ENCODE peak calls at places on chromosomes 4 and X, in nine cellular contexts. O is heart right ventricle, W is colonic mucosa, Q is neural crest cell, C is tibial artery, Y is fibroblast of lung, K is WTC11, V is fibroblast of mammary gland, R is fibroblast of pulmonary artery. T is an unnamed sample.

GRCh38 chr4:2259036-2259540 is 2.8 kb downstream of the MXD4 start:
- DNase-seq in O (no peak), W (peak), Q (no peak), C (peak), Y (no peak), K (no peak), V (no peak), R (no peak), T (no peak)

GRCh38 chr4:137678796-137679195 is 146.5 kb upstream of the PCDH18 start:
- DNase-seq in O (no peak), W (no peak), Q (no peak), C (no peak), Y (peak), K (no peak), V (peak), R (peak), T (no peak)

GRCh38 chr4:30757357-30757756 is 37.2 kb downstream of the PCDH7 start:
- DNase-seq in O (no peak), W (no peak), Q (no peak), C (no peak), Y (peak), K (no peak), V (peak), R (peak), T (no peak)

GRCh38 chr4:71290481-71290880 is 48.3 kb upstream of the SLC4A4 start:
- DNase-seq in O (no peak), W (no peak), Q (no peak), C (no peak), Y (no peak), K (no peak), V (no peak), R (no peak), T (no peak)

GRCh38 chr4:58732973-58733372 is 1622.8 kb upstream of the IGFBP7 start:
- DNase-seq in O (no peak), W (no peak), Q (no peak), C (no peak), Y (no peak), K (no peak), V (no peak), R (no peak), T (no peak)

GRCh38 chr4:168486961-168487820 is 6.9 kb upstream of the DDX60L start:
- DNase-seq in O (no peak), W (no peak), Q (no peak), C (no peak), Y (peak), K (no peak), V (peak), R (peak), T (no peak)

GRCh38 chr4:186772936-186773335 is 49.3 kb upstream of the FAT1 start:
- DNase-seq in O (no peak), W (no peak), Q (no peak), C (no peak), Y (peak), K (no peak), V (no peak), R (peak), T (no peak)

GRCh38 chr4:165326831-165327210 is 648 bp upstream of the MSMO1 start:
- DNase-seq in O (no peak), W (peak), Q (no peak), C (no peak), Y (peak), K (peak), V (peak), R (peak), T (peak)

GRCh38 chrX:154738013-154738738 is 12.7 kb downstream of the GAB3 start:
- DNase-seq in O (peak), W (no peak), Q (no peak), C (peak), Y (peak), K (no peak), V (peak), R (peak), T (no peak)

GRCh38 chrX:24956828-24957227 is 58.9 kb downstream of the ARX start:
- DNase-seq in O (no peak), W (no peak), Q (no peak), C (no peak), Y (peak), K (no peak), V (peak), R (peak), T (no peak)

GRCh38 chr4:169164669-169165415 is 105.9 kb downstream of the SH3RF1 start:
- DNase-seq in O (no peak), W (no peak), Q (no peak), C (no peak), Y (no peak), K (no peak), V (peak), R (peak), T (no peak)

GRCh38 chrX:120755066-120755846 is 120.4 kb downstream of the CT47B1 start:
- DNase-seq in O (no peak), W (peak), Q (no peak), C (no peak), Y (no peak), K (no peak), V (no peak), R (no peak), T (peak)

GRCh38 chrX:115562492-115562872 is 1.5 kb downstream of the PLS3 start:
- DNase-seq in O (no peak), W (peak), Q (peak), C (no peak), Y (peak), K (no peak), V (peak), R (peak), T (no peak)

GRCh38 chr4:136281307-136281706 is 1251.0 kb downstream of the PCDH18 start:
- DNase-seq in O (no peak), W (no peak), Q (no peak), C (no peak), Y (no peak), K (peak), V (no peak), R (no peak), T (no peak)

GRCh38 chr4:1010522-1011021 is 854 bp upstream of the FGFRL1 start:
- DNase-seq in O (peak), W (peak), Q (no peak), C (peak), Y (peak), K (peak), V (peak), R (peak), T (no peak)

GRCh38 chr4:1250527-1250812 is 1.5 kb upstream of the CTBP1 start:
- DNase-seq in O (no peak), W (no peak), Q (no peak), C (no peak), Y (no peak), K (no peak), V (no peak), R (no peak), T (no peak)

GRCh38 chr4:110087116-110087708 is 111.2 kb downstream of the ELOVL6 start:
- DNase-seq in O (no peak), W (no peak), Q (no peak), C (no peak), Y (peak), K (no peak), V (peak), R (peak), T (no peak)

GRCh38 chrX:109472939-109473713 is 8.8 kb downstream of the GUCY2F start:
- DNase-seq in O (no peak), W (no peak), Q (peak), C (no peak), Y (peak), K (peak), V (peak), R (peak), T (peak)

GRCh38 chrX:151153086-151153485 is 23.3 kb upstream of the GPR50 start:
- DNase-seq in O (no peak), W (no peak), Q (peak), C (no peak), Y (peak), K (peak), V (peak), R (peak), T (no peak)
- TF ChIP-seq CTCF in O (peak), W (no peak), Q (peak), C (no peak), Y (peak), K (no peak), V (peak), R (no peak), T (no peak)

DNA sequence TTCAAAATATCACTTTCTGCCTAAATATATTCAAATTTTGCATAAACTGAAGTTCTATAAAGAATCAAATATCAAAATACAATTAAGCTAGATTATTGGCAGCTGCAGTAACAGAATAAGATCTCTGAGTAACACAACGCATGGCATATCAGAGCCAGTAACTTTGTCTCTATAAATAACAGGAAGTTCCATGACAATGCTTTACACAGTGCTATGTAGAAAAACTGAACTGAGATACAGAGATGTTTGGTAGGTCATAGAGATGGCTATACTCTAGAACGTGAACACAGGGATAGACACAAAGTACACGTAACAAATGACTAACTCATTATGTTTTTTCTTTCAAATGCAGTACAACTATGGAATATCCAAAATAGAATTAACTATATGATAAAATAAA is 18.2 kb downstream of the UBE2D3 start:
- DNase-seq in O (no peak), W (no peak), Q (no peak), C (no peak), Y (no peak), K (no peak), V (no peak), R (peak), T (no peak)
- TF ChIP-seq CTCF in O (no peak), W (no peak), Q (no peak), C (no peak), Y (no peak), K (no peak), V (no peak), R (no peak), T (no peak)

GRCh38 chrX:149631293-149632165 is at the start of gene TMEM185A:
- DNase-seq in O (peak), W (peak), Q (peak), C (peak), Y (peak), K (peak), V (peak), R (peak), T (peak)

GRCh38 chrX:149628280-149628679 is 3.3 kb downstream of the TMEM185A start:
- DNase-seq in O (no peak), W (no peak), Q (no peak), C (no peak), Y (no peak), K (no peak), V (no peak), R (no peak), T (no peak)

GRCh38 chrX:149629730-149630387 is 1.7 kb downstream of the TMEM185A start:
- DNase-seq in O (no peak), W (no peak), Q (no peak), C (no peak), Y (no peak), K (no peak), V (no peak), R (no peak), T (no peak)

GRCh38 chrX:149628768-149629167 is 2.8 kb downstream of the TMEM185A start:
- DNase-seq in O (no peak), W (no peak), Q (no peak), C (no peak), Y (no peak), K (no peak), V (no peak), R (no peak), T (no peak)

GRCh38 chrX:149630681-149631292 is 805 bp downstream of the TMEM185A start:
- DNase-seq in O (no peak), W (no peak), Q (no peak), C (no peak), Y (peak), K (no peak), V (peak), R (peak), T (no peak)
- TF ChIP-seq CTCF in O (peak), W (no peak), Q (no peak), C (no peak), Y (no peak), K (no peak), V (peak), R (peak), T (no peak)

GRCh38 chr4:37879365-37879764 is 11.5 kb upstream of the TBC1D1 start:
- DNase-seq in O (no peak), W (peak), Q (no peak), C (no peak), Y (no peak), K (no peak), V (no peak), R (no peak), T (no peak)

GRCh38 chr4:37884855-37885487 is 5.9 kb upstream of the TBC1D1 start:
- DNase-seq in O (no peak), W (no peak), Q (no peak), C (no peak), Y (no peak), K (no peak), V (no peak), R (no peak), T (no peak)

GRCh38 chr4:37885496-37885895 is 5.4 kb upstream of the TBC1D1 start:
- DNase-seq in O (no peak), W (no peak), Q (no peak), C (no peak), Y (peak), K (no peak), V (no peak), R (peak), T (no peak)

GRCh38 chr4:37882665-37883296 is 8.1 kb upstream of the TBC1D1 start:
- DNase-seq in O (no peak), W (no peak), Q (no peak), C (no peak), Y (no peak), K (no peak), V (no peak), R (no peak), T (no peak)
- TF ChIP-seq CTCF in O (no peak), W (no peak), Q (no peak), C (no peak), Y (no peak), K (no peak), V (peak), R (peak), T (no peak)

DNA sequence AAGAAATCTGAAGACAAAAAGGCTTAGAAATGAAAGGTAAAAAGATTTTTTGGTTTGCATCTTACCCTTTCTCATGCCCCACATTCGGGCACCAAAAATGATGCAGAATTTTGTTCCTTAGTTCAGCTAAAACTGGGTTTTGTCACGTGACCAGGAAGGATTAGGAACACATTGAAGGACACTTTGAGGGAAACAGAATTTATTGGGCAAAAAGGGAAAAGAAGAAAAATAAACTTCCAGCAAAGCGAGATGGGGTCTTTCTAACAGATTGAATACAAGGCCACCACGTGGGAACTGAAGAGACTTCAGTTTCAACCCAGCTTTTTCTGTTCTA is 81.3 kb upstream of the SMARCA5 start:
- DNase-seq in O (no peak), W (no peak), Q (no peak), C (no peak), Y (no peak), K (no peak), V (no peak), R (no peak), T (no peak)
- TF ChIP-seq CTCF in O (no peak), W (no peak), Q (no peak), C (no peak), Y (no peak), K (no peak), V (no peak), R (no peak), T (no peak)

GRCh38 chr4:8912089-8912455 is 40.4 kb upstream of the HMX1 start:
- DNase-seq in O (no peak), W (no peak), Q (no peak), C (no peak), Y (no peak), K (no peak), V (no peak), R (no peak), T (peak)
- TF ChIP-seq CTCF in O (no peak), W (no peak), Q (no peak), C (no peak), Y (no peak), K (no peak), V (no peak), R (no peak), T (no peak)

DNA sequence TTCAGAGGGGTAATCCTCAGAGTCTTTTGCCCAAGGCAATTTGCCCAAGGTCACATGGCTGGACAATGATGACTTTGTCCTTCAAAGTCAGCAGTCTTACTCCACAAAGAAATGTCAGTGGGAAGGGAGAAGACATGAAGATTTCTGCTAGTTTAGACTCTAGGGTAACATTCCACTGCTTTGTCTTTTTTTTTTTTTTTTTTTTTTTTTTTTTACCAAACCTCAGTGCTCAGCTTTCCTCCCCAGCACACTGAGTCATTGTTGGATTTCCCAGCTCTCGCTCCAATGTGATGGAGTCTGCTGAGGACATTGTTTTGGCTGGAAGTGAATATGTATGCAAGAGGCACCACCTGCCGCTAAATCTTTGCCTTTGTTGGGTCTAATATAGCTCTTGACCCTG is 7.2 kb upstream of the C1QTNF7 start:
- DNase-seq in O (no peak), W (no peak), Q (peak), C (no peak), Y (peak), K (no peak), V (peak), R (peak), T (no peak)
- TF ChIP-seq CTCF in O (no peak), W (no peak), Q (no peak), C (no peak), Y (peak), K (no peak), V (no peak), R (no peak), T (no peak)

DNA sequence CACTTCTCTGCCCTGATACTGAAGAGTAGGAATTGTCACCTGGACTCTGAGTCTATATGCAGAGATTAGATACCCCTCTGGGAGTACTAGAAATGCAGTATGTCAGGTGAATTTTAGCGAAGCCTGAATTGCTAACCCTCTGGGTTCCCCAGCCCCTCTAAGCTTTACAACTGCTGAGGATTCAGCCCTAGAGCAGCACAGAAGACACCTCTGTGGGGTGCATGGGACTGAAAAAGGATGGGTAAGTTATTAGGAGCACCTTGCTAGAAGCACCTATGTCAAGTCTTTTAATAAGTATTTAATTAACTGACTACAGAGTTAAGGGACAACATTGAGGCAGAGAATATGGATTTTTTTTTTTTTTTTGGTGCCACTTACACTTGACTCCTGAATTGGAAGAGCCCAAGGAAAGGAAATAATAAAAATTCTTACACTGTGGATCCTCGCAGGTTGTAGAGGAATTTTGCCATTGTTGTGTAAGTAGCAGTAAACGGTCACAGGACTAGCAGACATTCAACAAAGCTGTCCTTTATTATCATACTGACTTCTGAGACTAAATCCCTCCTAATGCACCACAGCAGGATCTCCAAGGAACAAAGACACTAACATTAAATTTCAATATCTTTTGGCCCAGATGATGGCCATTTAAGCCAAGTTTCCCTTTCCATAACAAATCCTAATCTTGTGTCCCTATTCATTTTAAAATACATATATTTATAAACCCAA is 253.2 kb downstream of the ANKRD50 start:
- DNase-seq in O (no peak), W (no peak), Q (no peak), C (no peak), Y (no peak), K (no peak), V (no peak), R (no peak), T (no peak)
- TF ChIP-seq CTCF in O (no peak), W (no peak), Q (no peak), C (no peak), Y (no peak), K (no peak), V (no peak), R (no peak), T (no peak)

T was measured in GM20000.